ENCODE peak calls at places on chromosome 19, in ten cellular contexts. X is coronary artery; F is HFFc6; Q is T-helper 1 cell; Y is NCI-H187; R is Caki2; B is stimulated activated CD4-positive, alpha-beta T cell treated with anti-CD3 and anti-CD28 coated beads, Interleukin-2, amount 100 ng/mL, for 48 hours; I is left colon; C is left ventricle myocardium superior; H is kidney tubule cell. Z is an unnamed sample.

GRCh38 chr19:48623556-48624066 is 4.3 kb downstream of the SPHK2 start:
- DNase-seq in X (no peak), F (no peak), Q (no peak), Y (no peak), R (no peak), B (no peak), I (no peak), C (no peak), H (no peak), Z (no peak)

GRCh38 chr19:35609881-35610353 is 2.6 kb upstream of the HAUS5 start:
- DNase-seq in X (no peak), F (no peak), Q (peak; percentile 87), Y (no peak), R (no peak), B (no peak), I (no peak), C (no peak), H (no peak), Z (no peak)

GRCh38 chr19:39951686-39952085 is 17.3 kb upstream of the FCGBP start:
- DNase-seq in X (no peak), F (peak; percentile 28), Q (no peak), Y (no peak), R (no peak), B (no peak), I (no peak), C (no peak), H (peak; percentile 68), Z (no peak)

GRCh38 chr19:42528354-42529247 is at the start of gene CEACAM1:
- DNase-seq in X (no peak), F (no peak), Q (peak; percentile 71), Y (no peak), R (peak; percentile 28), B (peak; percentile 32), I (peak; percentile 88), C (no peak), H (peak; percentile 64), Z (no peak)

GRCh38 chr19:2462635-2463421 is 6.1 kb upstream of the LMNB2 start:
- DNase-seq in X (peak; percentile 95), F (peak; percentile 98), Q (no peak), Y (peak; percentile 86), R (peak; percentile 80), B (no peak), I (peak; percentile 85), C (peak; percentile 91), H (peak; percentile 91), Z (no peak)

GRCh38 chr19:5170329-5170745 is 170.3 kb downstream of the PTPRS start:
- DNase-seq in X (no peak), F (no peak), Q (peak; percentile 38), Y (no peak), R (no peak), B (peak; percentile 62), I (no peak), C (no peak), H (no peak), Z (no peak)

GRCh38 chr19:49117677-49118564 is 1.0 kb downstream of the C19orf73 start:
- DNase-seq in X (no peak), F (no peak), Q (no peak), Y (no peak), R (no peak), B (no peak), I (peak; percentile 36), C (peak; percentile 50), H (no peak), Z (no peak)

GRCh38 chr19:41785653-41786052 is 10.7 kb upstream of the CEACAM3 start:
- DNase-seq in X (no peak), F (peak; percentile 39), Q (peak; percentile 79), Y (peak; percentile 91), R (peak; percentile 62), B (peak; percentile 66), I (peak; percentile 69), C (no peak), H (peak; percentile 82), Z (no peak)

GRCh38 chr19:38667552-38668205 is 20.2 kb downstream of the ACTN4 start:
- DNase-seq in X (no peak), F (peak; percentile 85), Q (no peak), Y (no peak), R (peak; percentile 95), B (no peak), I (no peak), C (no peak), H (peak; percentile 88), Z (no peak)

GRCh38 chr19:6587093-6587820 is 3.7 kb downstream of the CD70 start:
- DNase-seq in X (no peak), F (no peak), Q (no peak), Y (no peak), R (no peak), B (no peak), I (no peak), C (no peak), H (no peak), Z (no peak)

GRCh38 chr19:11214387-11214786 is 17.0 kb upstream of the KANK2 start:
- DNase-seq in X (no peak), F (no peak), Q (no peak), Y (no peak), R (no peak), B (no peak), I (no peak), C (no peak), H (no peak), Z (no peak)

Z was measured in RWPE2.